ENCODE peak calls at places on chromosomes 6 and 20, in nine cellular contexts. Y is neuronal stem cell, A is hippocampal formation, I is sciatic nerve, D is glutamatergic neuron, Z is anterior cingulate cortex, R is endothelial cell, O is left ventricle myocardium superior, Q is activated T-cell treated with anti-CD3 and anti-CD28 coated beads for 1 hour. N is an unnamed sample.

GRCh38 chr6:35487653-35488516 is 9.0 kb downstream of the TEAD3 start:
- DNase-seq in Y (no peak), A (no peak), I (no peak), D (no peak), Z (no peak), R (no peak), O (no peak), Q (no peak), N (no peak)

GRCh38 chr6:14001329-14002012 is 76.7 kb downstream of the RNF182 start:
- DNase-seq in Y (no peak), A (no peak), I (no peak), D (no peak), Z (no peak), R (no peak), O (no peak), Q (no peak), N (no peak)

GRCh38 chr6:33764036-33764435 is 17.3 kb upstream of the IP6K3 start:
- DNase-seq in Y (no peak), A (no peak), I (no peak), D (no peak), Z (no peak), R (no peak), O (no peak), Q (no peak), N (no peak)

GRCh38 chr6:108009894-108010293 is 51.9 kb upstream of the SEC63 start:
- DNase-seq in Y (no peak), A (no peak), I (no peak), D (no peak), Z (no peak), R (no peak), O (no peak), Q (no peak), N (no peak)

GRCh38 chr20:45313065-45313695 is 5.1 kb upstream of the MATN4 start:
- DNase-seq in Y (no peak), A (no peak), I (no peak), D (no peak), Z (no peak), R (no peak), O (no peak), Q (no peak), N (no peak)

GRCh38 chr6:157840261-157840660 is 17.2 kb downstream of the SNX9 start:
- DNase-seq in Y (no peak), A (no peak), I (no peak), D (no peak), Z (no peak), R (no peak), O (no peak), Q (no peak), N (no peak)

GRCh38 chr6:106908386-106908840 is 66.1 kb downstream of the CD24 start:
- DNase-seq in Y (no peak), A (no peak), I (no peak), D (no peak), Z (no peak), R (no peak), O (no peak), Q (no peak), N (no peak)

GRCh38 chr6:139019722-139020121 is 8.8 kb upstream of the ABRACL start:
- DNase-seq in Y (no peak), A (no peak), I (no peak), D (no peak), Z (no peak), R (no peak), O (no peak), Q (no peak), N (no peak)

GRCh38 chr6:15874821-15875220 is 212.0 kb upstream of the DTNBP1 start:
- DNase-seq in Y (no peak), A (no peak), I (no peak), D (no peak), Z (no peak), R (no peak), O (no peak), Q (no peak), N (no peak)

GRCh38 chr20:44784688-44785087 is 25.7 kb downstream of the RIMS4 start:
- DNase-seq in Y (no peak), A (no peak), I (no peak), D (no peak), Z (no peak), R (no peak), O (no peak), Q (no peak), N (no peak)

GRCh38 chr20:48066256-48066655 is 281.0 kb upstream of the SULF2 start:
- DNase-seq in Y (no peak), A (no peak), I (no peak), D (no peak), Z (no peak), R (no peak), O (no peak), Q (no peak), N (no peak)

GRCh38 chr20:4116091-4116490 is 100.7 kb upstream of the RNF24 start:
- DNase-seq in Y (no peak), A (no peak), I (no peak), D (no peak), Z (no peak), R (no peak), O (no peak), Q (no peak), N (no peak)

GRCh38 chr6:145815351-145815772 is 767 bp upstream of the FBXO30 start:
- DNase-seq in Y (no peak), A (no peak), I (no peak), D (peak), Z (peak), R (no peak), O (peak), Q (no peak), N (no peak)

GRCh38 chr20:373171-373890 is 7.2 kb upstream of the TRIB3 start:
- DNase-seq in Y (no peak), A (no peak), I (no peak), D (peak), Z (no peak), R (peak), O (peak), Q (no peak), N (no peak)

GRCh38 chr6:150238294-150238693 is 95.5 kb downstream of the PPP1R14C start:
- DNase-seq in Y (no peak), A (no peak), I (no peak), D (no peak), Z (no peak), R (no peak), O (peak), Q (no peak), N (no peak)

GRCh38 chr6:148803979-148804378 is 57.1 kb downstream of the UST start:
- DNase-seq in Y (no peak), A (no peak), I (no peak), D (no peak), Z (no peak), R (no peak), O (no peak), Q (no peak), N (no peak)

GRCh38 chr6:55239099-55239498 is 64.8 kb downstream of the HCRTR2 start:
- DNase-seq in Y (no peak), A (no peak), I (no peak), D (no peak), Z (no peak), R (no peak), O (peak), Q (no peak), N (no peak)

GRCh38 chr6:26272171-26272631 is 92.8 kb upstream of the BTN3A2 start:
- DNase-seq in Y (peak), A (no peak), I (peak), D (no peak), Z (no peak), R (peak), O (peak), Q (peak), N (peak)

GRCh38 chr6:24431045-24431451 is 28.3 kb downstream of the MRS2 start:
- DNase-seq in Y (no peak), A (no peak), I (no peak), D (no peak), Z (no peak), R (peak), O (no peak), Q (no peak), N (no peak)

GRCh38 chr20:46939031-46939430 is 44.4 kb downstream of the EYA2 start:
- DNase-seq in Y (no peak), A (no peak), I (no peak), D (no peak), Z (no peak), R (no peak), O (no peak), Q (no peak), N (no peak)

GRCh38 chr20:51880188-51880587 is 77.9 kb upstream of the SALL4 start:
- DNase-seq in Y (no peak), A (no peak), I (no peak), D (no peak), Z (no peak), R (no peak), O (no peak), Q (no peak), N (no peak)

GRCh38 chr6:117531346-117531745 is 48.9 kb downstream of the DCBLD1 start:
- DNase-seq in Y (no peak), A (no peak), I (no peak), D (peak), Z (no peak), R (no peak), O (no peak), Q (no peak), N (no peak)

GRCh38 chr6:127475135-127475822 is 16.1 kb upstream of the KIAA0408 start:
- DNase-seq in Y (no peak), A (no peak), I (no peak), D (no peak), Z (no peak), R (no peak), O (peak), Q (no peak), N (no peak)

GRCh38 chr6:155641603-155642002 is 186.0 kb upstream of the NOX3 start:
- DNase-seq in Y (no peak), A (no peak), I (no peak), D (no peak), Z (no peak), R (no peak), O (no peak), Q (no peak), N (no peak)

GRCh38 chr6:142088858-142089216 is 43.9 kb upstream of the GJE1 start:
- DNase-seq in Y (no peak), A (no peak), I (no peak), D (no peak), Z (no peak), R (peak), O (no peak), Q (no peak), N (no peak)

GRCh38 chr6:73409395-73409794 is 14.8 kb downstream of the DDX43 start:
- DNase-seq in Y (no peak), A (no peak), I (no peak), D (no peak), Z (no peak), R (no peak), O (no peak), Q (no peak), N (no peak)

GRCh38 chr20:35828434-35828833 is 56.6 kb downstream of the PHF20 start:
- DNase-seq in Y (no peak), A (no peak), I (no peak), D (no peak), Z (no peak), R (no peak), O (peak), Q (no peak), N (no peak)

GRCh38 chr6:1363729-1364572 is 25.4 kb upstream of the FOXF2 start:
- DNase-seq in Y (no peak), A (no peak), I (no peak), D (peak), Z (no peak), R (peak), O (peak), Q (no peak), N (no peak)

GRCh38 chr6:47302043-47302442 is 7.7 kb downstream of the TNFRSF21 start:
- DNase-seq in Y (no peak), A (no peak), I (no peak), D (no peak), Z (no peak), R (no peak), O (no peak), Q (no peak), N (no peak)

GRCh38 chr6:3540980-3541379 is 84.1 kb upstream of the SLC22A23 start:
- DNase-seq in Y (no peak), A (no peak), I (no peak), D (no peak), Z (no peak), R (no peak), O (no peak), Q (no peak), N (no peak)

N was measured in stimulated activated naive B cell treated with anti-CD40 and anti-IgM and Interleukin-4, amounts not matched to agents 10 μg/mL and 1 μg/mL and 100 μg/mL, for 72 hours.